ENCODE peak calls at places on chromosomes 7 and 10, in six cellular contexts. A is psoas muscle; S is AG04450; K is CD8-positive, alpha-beta T cell; V is heart left ventricle; D is cardiac fibroblast. G is an unnamed sample.

GRCh38 chr10:133058267-133059092 is 29.2 kb upstream of the ADGRA1 start:
- DNase-seq in A (no peak), S (no peak), K (no peak), V (no peak), D (no peak), G (peak; percentile 71)

GRCh38 chr7:23246540-23246939 is at the start of gene GPNMB:
- DNase-seq in A (peak; percentile 33), S (peak; percentile 15), K (no peak), V (peak; percentile 57), D (peak; percentile 72), G (no peak)

GRCh38 chr10:12470719-12471118 is 121.4 kb downstream of the CAMK1D start:
- DNase-seq in A (no peak), S (no peak), K (no peak), V (no peak), D (no peak), G (no peak)

GRCh38 chr10:121608669-121609190 is 10.5 kb upstream of the FGFR2 start:
- DNase-seq in A (peak; percentile 29), S (no peak), K (no peak), V (peak; percentile 34), D (no peak), G (peak; percentile 4)

GRCh38 chr10:7417103-7417623 is 6.3 kb upstream of the SFMBT2 start:
- DNase-seq in A (no peak), S (peak; percentile 7), K (no peak), V (no peak), D (peak; percentile 65), G (peak; percentile 68)

GRCh38 chr10:93749218-93749799 is 8.4 kb upstream of the LGI1 start:
- DNase-seq in A (no peak), S (no peak), K (no peak), V (no peak), D (no peak), G (no peak)

GRCh38 chr7:73739387-73739767 is 775 bp upstream of the ABHD11 start:
- DNase-seq in A (no peak), S (no peak), K (no peak), V (peak; percentile 33), D (no peak), G (no peak)

GRCh38 chr10:20662742-20663141 is 234.4 kb downstream of the NEBL start:
- DNase-seq in A (no peak), S (no peak), K (no peak), V (no peak), D (no peak), G (no peak)

GRCh38 chr7:108515013-108515412 is 10.9 kb downstream of the PNPLA8 start:
- DNase-seq in A (no peak), S (no peak), K (no peak), V (no peak), D (peak; percentile 15), G (no peak)

GRCh38 chr7:54091322-54091721 is 450.9 kb upstream of the VSTM2A start:
- DNase-seq in A (no peak), S (no peak), K (no peak), V (no peak), D (no peak), G (no peak)

GRCh38 chr7:20158684-20159083 is 58.5 kb downstream of the MACC1 start:
- DNase-seq in A (no peak), S (no peak), K (no peak), V (no peak), D (peak; percentile 50), G (no peak)

GRCh38 chr7:11748884-11749283 is 83.1 kb downstream of the THSD7A start:
- DNase-seq in A (no peak), S (no peak), K (no peak), V (no peak), D (peak; percentile 3), G (peak; percentile 2)

GRCh38 chr7:69714886-69715571 is 116.8 kb downstream of the AUTS2 start:
- DNase-seq in A (no peak), S (no peak), K (no peak), V (no peak), D (no peak), G (no peak)

GRCh38 chr10:61974611-61975010 is 73.1 kb downstream of the ARID5B start:
- DNase-seq in A (peak; percentile 32), S (peak; percentile 38), K (no peak), V (peak; percentile 86), D (peak; percentile 74), G (no peak)

GRCh38 chr10:96287392-96288105 is 16.2 kb upstream of the BLNK start:
- DNase-seq in A (no peak), S (no peak), K (no peak), V (no peak), D (peak; percentile 2), G (peak; percentile 80)

GRCh38 chr7:154409703-154410311 is 357.6 kb downstream of the DPP6 start:
- DNase-seq in A (no peak), S (no peak), K (no peak), V (no peak), D (peak; percentile 15), G (peak; percentile 53)

GRCh38 chr10:63409465-63410027 is 56.2 kb downstream of the JMJD1C start:
- DNase-seq in A (no peak), S (no peak), K (no peak), V (no peak), D (no peak), G (no peak)

GRCh38 chr10:5595591-5596590 is 70.5 kb downstream of the ASB13 start:
- DNase-seq in A (no peak), S (peak; percentile 55), K (no peak), V (no peak), D (peak; percentile 94), G (no peak)

GRCh38 chr7:69418865-69419670 is 179.2 kb upstream of the AUTS2 start:
- DNase-seq in A (no peak), S (no peak), K (no peak), V (no peak), D (no peak), G (no peak)

GRCh38 chr10:93821051-93821772 is 63.5 kb downstream of the LGI1 start:
- DNase-seq in A (no peak), S (no peak), K (no peak), V (no peak), D (peak; percentile 68), G (peak; percentile 34)

GRCh38 chr10:124994573-124995473 is 52.9 kb downstream of the ZRANB1 start:
- DNase-seq in A (no peak), S (no peak), K (no peak), V (no peak), D (no peak), G (no peak)

GRCh38 chr10:87771871-87772500 is 46.0 kb downstream of the ATAD1 start:
- DNase-seq in A (no peak), S (no peak), K (no peak), V (no peak), D (peak; percentile 51), G (peak; percentile 28)

GRCh38 chr10:60369163-60369930 is 20.3 kb downstream of the ANK3 start:
- DNase-seq in A (no peak), S (no peak), K (no peak), V (no peak), D (no peak), G (no peak)
- H3K4me3 ChIP-seq in A (no peak overlapping the region), S (no peak overlapping the region), K (no peak overlapping the region), V (no peak overlapping the region), D (no peak overlapping the region), G (no peak overlapping the region)

GRCh38 chr10:35639651-35640311 is 2.3 kb downstream of the FZD8 start:
- DNase-seq in A (peak; percentile 32), S (no peak), K (no peak), V (peak; percentile 46), D (peak; percentile 43), G (no peak)
- H3K4me3 ChIP-seq in A (peak overlapping the region; percentile 71), S (peak overlapping the region; percentile 72), K (no peak overlapping the region), V (no peak overlapping the region), D (peak overlapping the region; percentile 65), G (no peak overlapping the region)

DNA sequence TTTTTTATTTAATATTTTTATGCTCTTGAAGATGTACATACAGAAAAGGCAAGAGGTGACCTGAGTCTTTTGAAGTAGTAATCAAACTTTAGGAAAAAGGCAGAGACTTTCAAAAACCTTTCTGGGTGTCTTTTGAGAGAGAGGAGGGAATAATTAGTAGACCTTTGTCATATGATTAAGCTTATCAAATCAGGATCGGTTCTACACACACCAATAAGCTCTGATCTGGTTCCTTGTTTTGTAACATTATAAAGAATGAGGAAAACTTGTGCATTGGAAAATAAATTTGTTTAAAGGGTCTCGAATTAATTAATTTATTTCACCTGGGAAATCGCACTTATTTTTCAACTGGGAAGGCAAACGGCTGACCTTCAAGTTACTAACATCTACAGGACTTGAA is 11.9 kb downstream of the TWIST1 start:
- DNase-seq in A (no peak), S (no peak), K (no peak), V (no peak), D (no peak), G (no peak)
- H3K4me3 ChIP-seq in A (no peak overlapping the region), S (no peak overlapping the region), K (no peak overlapping the region), V (no peak overlapping the region), D (no peak overlapping the region), G (no peak overlapping the region)

DNA sequence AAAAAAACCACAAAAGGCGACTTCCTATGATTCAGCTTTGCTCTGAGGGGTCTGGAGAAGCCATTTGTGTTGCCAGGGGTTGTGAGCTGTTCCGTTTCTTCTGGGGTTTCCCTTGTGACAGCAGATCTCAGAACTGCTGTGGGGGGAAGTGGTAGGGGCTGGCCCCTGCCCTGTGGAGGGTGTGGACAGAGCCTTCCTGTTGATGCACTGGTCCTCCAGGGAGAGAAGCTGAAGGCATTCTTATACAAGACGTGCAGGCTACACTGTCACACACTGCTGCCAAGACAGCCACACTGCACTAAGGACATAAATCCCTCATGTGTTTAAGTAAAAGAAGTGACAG is 17.3 kb upstream of the CSGALNACT2 start:
- DNase-seq in A (no peak), S (no peak), K (peak; percentile 50), V (peak; percentile 50), D (peak; percentile 22), G (peak; percentile 52)
- H3K4me3 ChIP-seq in A (no peak overlapping the region), S (no peak overlapping the region), K (no peak overlapping the region), V (no peak overlapping the region), D (no peak overlapping the region), G (no peak overlapping the region)

DNA sequence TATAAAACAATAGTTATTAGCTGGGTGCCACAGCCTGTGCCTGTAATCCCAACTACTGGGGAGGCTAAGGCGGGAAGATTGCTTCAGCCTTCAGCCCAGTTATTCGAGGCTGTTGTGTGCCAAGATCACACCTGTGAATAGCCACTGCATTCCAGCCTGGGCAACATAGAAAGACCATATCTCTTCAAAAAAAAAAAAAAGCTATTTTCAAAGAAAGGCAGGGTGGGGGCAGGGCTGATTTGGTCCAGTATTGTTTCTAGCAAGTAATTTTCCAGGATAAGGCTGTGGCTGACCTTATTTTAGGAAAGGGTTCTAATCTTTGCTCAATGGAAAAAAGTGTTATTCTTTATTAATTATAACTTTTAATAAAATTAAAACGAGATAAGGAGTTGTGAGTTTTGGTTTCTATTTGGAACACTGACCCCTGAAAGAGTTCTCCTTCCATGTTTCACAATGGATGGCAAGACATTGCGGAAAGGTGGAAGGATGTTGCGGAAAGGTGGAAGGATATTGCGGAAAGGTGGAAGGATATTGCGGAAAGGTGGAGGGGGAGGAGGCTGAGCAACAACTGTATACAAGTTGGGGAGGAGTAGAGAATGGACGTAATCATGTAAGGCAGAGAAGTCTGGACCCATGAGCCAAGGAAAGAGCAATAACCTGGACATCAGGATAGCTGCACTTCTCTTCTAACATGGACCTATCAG is 1.5 kb upstream of the C1GALT1 start:
- DNase-seq in A (no peak), S (no peak), K (no peak), V (no peak), D (no peak), G (no peak)
- H3K4me3 ChIP-seq in A (peak overlapping the region; percentile 94), S (peak overlapping the region; percentile 76), K (peak overlapping the region; percentile 75), V (no peak overlapping the region), D (no peak overlapping the region), G (peak overlapping the region; percentile 60)

GRCh38 chr7:130959743-130960207 is 225.8 kb upstream of the KLF14 start:
- DNase-seq in A (no peak), S (no peak), K (no peak), V (no peak), D (peak; percentile 92), G (peak; percentile 55)
- H3K4me3 ChIP-seq in A (no peak overlapping the region), S (peak overlapping the region; percentile 47), K (peak overlapping the region; percentile 35), V (no peak overlapping the region), D (peak overlapping the region; percentile 32), G (peak overlapping the region; percentile 62)